ENCODE peak calls at places on chromosomes 4 and X, in eight cellular contexts. One of them, this sample, is unnamed.

GRCh38 chrX:150365953-150366911 is 3.1 kb downstream of the MAMLD1 start:
- DNase-seq in ecto neural progenitor cell: peak; percentile 59
- DNase-seq in upper lobe of right lung: peak; percentile 60
- DNase-seq in colonic mucosa: peak; percentile 50
- DNase-seq in stimulated activated CD4-positive, alpha-beta T cell treated with anti-CD3 and anti-CD28 coated beads, Interleukin-4, amount 100 ng/mL, for 24 hours: no peak
- DNase-seq in ureter: peak; percentile 58
- DNase-seq in bronchial epithelial cell: no peak
- DNase-seq in T-helper 1 cell: no peak
- DNase-seq in this sample: peak; percentile 63

GRCh38 chr4:84750956-84751275 is 168.0 kb downstream of the CDS1 start:
- DNase-seq in bronchial epithelial cell: no peak
- DNase-seq in upper lobe of right lung: no peak
- DNase-seq in T-helper 1 cell: no peak
- DNase-seq in colonic mucosa: no peak
- DNase-seq in stimulated activated CD4-positive, alpha-beta T cell treated with anti-CD3 and anti-CD28 coated beads, Interleukin-4, amount 100 ng/mL, for 24 hours: no peak
- DNase-seq in ureter: no peak
- DNase-seq in ecto neural progenitor cell: no peak
- DNase-seq in this sample: no peak

GRCh38 chrX:1519022-1519497 is 17.9 kb downstream of the P2RY8 start:
- DNase-seq in ecto neural progenitor cell: no peak
- DNase-seq in ureter: no peak
- DNase-seq in upper lobe of right lung: no peak
- DNase-seq in stimulated activated CD4-positive, alpha-beta T cell treated with anti-CD3 and anti-CD28 coated beads, Interleukin-4, amount 100 ng/mL, for 24 hours: no peak
- DNase-seq in T-helper 1 cell: no peak
- DNase-seq in colonic mucosa: no peak
- DNase-seq in bronchial epithelial cell: no peak
- DNase-seq in this sample: no peak

GRCh38 chr4:52266537-52267137 is 215.5 kb downstream of the SPATA18 start:
- DNase-seq in stimulated activated CD4-positive, alpha-beta T cell treated with anti-CD3 and anti-CD28 coated beads, Interleukin-4, amount 100 ng/mL, for 24 hours: no peak
- DNase-seq in bronchial epithelial cell: no peak
- DNase-seq in colonic mucosa: no peak
- DNase-seq in ureter: no peak
- DNase-seq in T-helper 1 cell: no peak
- DNase-seq in upper lobe of right lung: no peak
- DNase-seq in ecto neural progenitor cell: no peak
- DNase-seq in this sample: peak; percentile 42

GRCh38 chrX:99142745-99143144 is 1267.3 kb downstream of the PCDH19 start:
- DNase-seq in T-helper 1 cell: no peak
- DNase-seq in colonic mucosa: no peak
- DNase-seq in ecto neural progenitor cell: no peak
- DNase-seq in bronchial epithelial cell: no peak
- DNase-seq in ureter: no peak
- DNase-seq in stimulated activated CD4-positive, alpha-beta T cell treated with anti-CD3 and anti-CD28 coated beads, Interleukin-4, amount 100 ng/mL, for 24 hours: no peak
- DNase-seq in upper lobe of right lung: no peak
- DNase-seq in this sample: no peak

GRCh38 chrX:102517331-102517730 is 792 bp upstream of the TMSB15A start:
- DNase-seq in ureter: no peak
- DNase-seq in colonic mucosa: no peak
- DNase-seq in ecto neural progenitor cell: no peak
- DNase-seq in T-helper 1 cell: no peak
- DNase-seq in upper lobe of right lung: no peak
- DNase-seq in bronchial epithelial cell: peak; percentile 13
- DNase-seq in stimulated activated CD4-positive, alpha-beta T cell treated with anti-CD3 and anti-CD28 coated beads, Interleukin-4, amount 100 ng/mL, for 24 hours: no peak
- DNase-seq in this sample: no peak

GRCh38 chr4:165814256-165815010 is 58.6 kb upstream of the TLL1 start:
- DNase-seq in colonic mucosa: no peak
- DNase-seq in T-helper 1 cell: no peak
- DNase-seq in upper lobe of right lung: no peak
- DNase-seq in ureter: no peak
- DNase-seq in ecto neural progenitor cell: no peak
- DNase-seq in bronchial epithelial cell: peak; percentile 94
- DNase-seq in stimulated activated CD4-positive, alpha-beta T cell treated with anti-CD3 and anti-CD28 coated beads, Interleukin-4, amount 100 ng/mL, for 24 hours: no peak
- DNase-seq in this sample: no peak

GRCh38 chr4:184156169-184156568 is 61.5 kb downstream of the ENPP6 start:
- DNase-seq in bronchial epithelial cell: no peak
- DNase-seq in T-helper 1 cell: no peak
- DNase-seq in stimulated activated CD4-positive, alpha-beta T cell treated with anti-CD3 and anti-CD28 coated beads, Interleukin-4, amount 100 ng/mL, for 24 hours: no peak
- DNase-seq in ureter: peak; percentile 48
- DNase-seq in colonic mucosa: no peak
- DNase-seq in upper lobe of right lung: no peak
- DNase-seq in ecto neural progenitor cell: no peak
- DNase-seq in this sample: no peak

GRCh38 chrX:24899391-24899790 is 116.4 kb downstream of the ARX start:
- DNase-seq in ecto neural progenitor cell: no peak
- DNase-seq in upper lobe of right lung: no peak
- DNase-seq in T-helper 1 cell: no peak
- DNase-seq in colonic mucosa: no peak
- DNase-seq in bronchial epithelial cell: no peak
- DNase-seq in ureter: no peak
- DNase-seq in stimulated activated CD4-positive, alpha-beta T cell treated with anti-CD3 and anti-CD28 coated beads, Interleukin-4, amount 100 ng/mL, for 24 hours: no peak
- DNase-seq in this sample: no peak

GRCh38 chr4:137417676-137418075 is 114.6 kb downstream of the PCDH18 start:
- DNase-seq in T-helper 1 cell: no peak
- DNase-seq in colonic mucosa: no peak
- DNase-seq in ecto neural progenitor cell: no peak
- DNase-seq in upper lobe of right lung: no peak
- DNase-seq in ureter: no peak
- DNase-seq in stimulated activated CD4-positive, alpha-beta T cell treated with anti-CD3 and anti-CD28 coated beads, Interleukin-4, amount 100 ng/mL, for 24 hours: no peak
- DNase-seq in bronchial epithelial cell: no peak
- DNase-seq in this sample: no peak

GRCh38 chr4:28730304-28730703 is 1869.7 kb downstream of the STIM2 start:
- DNase-seq in bronchial epithelial cell: no peak
- DNase-seq in upper lobe of right lung: no peak
- DNase-seq in colonic mucosa: no peak
- DNase-seq in ecto neural progenitor cell: no peak
- DNase-seq in ureter: no peak
- DNase-seq in T-helper 1 cell: no peak
- DNase-seq in stimulated activated CD4-positive, alpha-beta T cell treated with anti-CD3 and anti-CD28 coated beads, Interleukin-4, amount 100 ng/mL, for 24 hours: no peak
- DNase-seq in this sample: no peak

GRCh38 chrX:45756562-45756961 is 555.9 kb upstream of the DIPK2B start:
- DNase-seq in T-helper 1 cell: peak; percentile 40
- DNase-seq in upper lobe of right lung: no peak
- DNase-seq in colonic mucosa: no peak
- DNase-seq in ureter: no peak
- DNase-seq in stimulated activated CD4-positive, alpha-beta T cell treated with anti-CD3 and anti-CD28 coated beads, Interleukin-4, amount 100 ng/mL, for 24 hours: no peak
- DNase-seq in ecto neural progenitor cell: no peak
- DNase-seq in bronchial epithelial cell: no peak
- DNase-seq in this sample: no peak

GRCh38 chr4:182143086-182143821 is 99.9 kb upstream of the TENM3 start:
- DNase-seq in T-helper 1 cell: no peak
- DNase-seq in ureter: no peak
- DNase-seq in ecto neural progenitor cell: peak; percentile 58
- DNase-seq in upper lobe of right lung: no peak
- DNase-seq in colonic mucosa: peak; percentile 49
- DNase-seq in stimulated activated CD4-positive, alpha-beta T cell treated with anti-CD3 and anti-CD28 coated beads, Interleukin-4, amount 100 ng/mL, for 24 hours: no peak
- DNase-seq in bronchial epithelial cell: no peak
- DNase-seq in this sample: no peak

GRCh38 chrX:65677954-65678469 is 10.6 kb downstream of the MSN start:
- DNase-seq in T-helper 1 cell: no peak
- DNase-seq in stimulated activated CD4-positive, alpha-beta T cell treated with anti-CD3 and anti-CD28 coated beads, Interleukin-4, amount 100 ng/mL, for 24 hours: no peak
- DNase-seq in upper lobe of right lung: no peak
- DNase-seq in ecto neural progenitor cell: no peak
- DNase-seq in colonic mucosa: no peak
- DNase-seq in ureter: peak; percentile 47
- DNase-seq in bronchial epithelial cell: peak; percentile 91
- DNase-seq in this sample: no peak

GRCh38 chr4:133600008-133600407 is 450.9 kb downstream of the PCDH10 start:
- DNase-seq in colonic mucosa: no peak
- DNase-seq in upper lobe of right lung: no peak
- DNase-seq in stimulated activated CD4-positive, alpha-beta T cell treated with anti-CD3 and anti-CD28 coated beads, Interleukin-4, amount 100 ng/mL, for 24 hours: no peak
- DNase-seq in ecto neural progenitor cell: no peak
- DNase-seq in ureter: no peak
- DNase-seq in T-helper 1 cell: no peak
- DNase-seq in bronchial epithelial cell: no peak
- DNase-seq in this sample: no peak

GRCh38 chrX:24245201-24245600 is 68.7 kb downstream of the SUPT20HL2 start:
- DNase-seq in stimulated activated CD4-positive, alpha-beta T cell treated with anti-CD3 and anti-CD28 coated beads, Interleukin-4, amount 100 ng/mL, for 24 hours: no peak
- DNase-seq in upper lobe of right lung: no peak
- DNase-seq in ureter: no peak
- DNase-seq in colonic mucosa: no peak
- DNase-seq in bronchial epithelial cell: peak; percentile 77
- DNase-seq in T-helper 1 cell: no peak
- DNase-seq in ecto neural progenitor cell: no peak
- DNase-seq in this sample: no peak

GRCh38 chr4:98586634-98587354 is 71.6 kb downstream of the TSPAN5 start:
- DNase-seq in ecto neural progenitor cell: no peak
- DNase-seq in stimulated activated CD4-positive, alpha-beta T cell treated with anti-CD3 and anti-CD28 coated beads, Interleukin-4, amount 100 ng/mL, for 24 hours: no peak
- DNase-seq in bronchial epithelial cell: no peak
- DNase-seq in colonic mucosa: no peak
- DNase-seq in ureter: no peak
- DNase-seq in upper lobe of right lung: no peak
- DNase-seq in T-helper 1 cell: no peak
- DNase-seq in this sample: no peak

GRCh38 chr4:184792950-184793555 is 32.7 kb downstream of the ACSL1 start:
- DNase-seq in stimulated activated CD4-positive, alpha-beta T cell treated with anti-CD3 and anti-CD28 coated beads, Interleukin-4, amount 100 ng/mL, for 24 hours: peak; percentile 68
- DNase-seq in upper lobe of right lung: no peak
- DNase-seq in T-helper 1 cell: peak; percentile 27
- DNase-seq in ecto neural progenitor cell: no peak
- DNase-seq in ureter: no peak
- DNase-seq in bronchial epithelial cell: peak; percentile 96
- DNase-seq in colonic mucosa: no peak
- DNase-seq in this sample: no peak

GRCh38 chr4:15131551-15131950 is 129.3 kb downstream of the CPEB2 start:
- DNase-seq in stimulated activated CD4-positive, alpha-beta T cell treated with anti-CD3 and anti-CD28 coated beads, Interleukin-4, amount 100 ng/mL, for 24 hours: no peak
- DNase-seq in bronchial epithelial cell: peak; percentile 40
- DNase-seq in upper lobe of right lung: no peak
- DNase-seq in colonic mucosa: no peak
- DNase-seq in ureter: no peak
- DNase-seq in ecto neural progenitor cell: no peak
- DNase-seq in T-helper 1 cell: no peak
- DNase-seq in this sample: no peak

GRCh38 chr4:82614868-82615449 is 53.2 kb upstream of the TMEM150C start:
- DNase-seq in ecto neural progenitor cell: no peak
- DNase-seq in stimulated activated CD4-positive, alpha-beta T cell treated with anti-CD3 and anti-CD28 coated beads, Interleukin-4, amount 100 ng/mL, for 24 hours: no peak
- DNase-seq in colonic mucosa: no peak
- DNase-seq in T-helper 1 cell: no peak
- DNase-seq in upper lobe of right lung: no peak
- DNase-seq in ureter: no peak
- DNase-seq in bronchial epithelial cell: no peak
- DNase-seq in this sample: no peak

GRCh38 chr4:99816611-99817309 is at the start of gene DAPP1:
- DNase-seq in upper lobe of right lung: peak; percentile 74
- DNase-seq in ureter: peak; percentile 78
- DNase-seq in T-helper 1 cell: peak; percentile 94
- DNase-seq in stimulated activated CD4-positive, alpha-beta T cell treated with anti-CD3 and anti-CD28 coated beads, Interleukin-4, amount 100 ng/mL, for 24 hours: peak; percentile 78
- DNase-seq in ecto neural progenitor cell: no peak
- DNase-seq in bronchial epithelial cell: peak; percentile 99
- DNase-seq in colonic mucosa: peak; percentile 68
- DNase-seq in this sample: peak; percentile 54

GRCh38 chrX:100447563-100448397 is 37.7 kb upstream of the PCDH19 start:
- DNase-seq in stimulated activated CD4-positive, alpha-beta T cell treated with anti-CD3 and anti-CD28 coated beads, Interleukin-4, amount 100 ng/mL, for 24 hours: peak; percentile 4
- DNase-seq in bronchial epithelial cell: peak; percentile 10
- DNase-seq in colonic mucosa: peak; percentile 25
- DNase-seq in T-helper 1 cell: no peak
- DNase-seq in ecto neural progenitor cell: peak; percentile 64
- DNase-seq in upper lobe of right lung: no peak
- DNase-seq in ureter: peak; percentile 45
- DNase-seq in this sample: peak; percentile 47